ENCODE peak calls at places on chromosome 22, in nine cellular contexts. N is NB4, F is right atrium auricular region, M is fibroblast of mammary gland, D is H9, O is right lobe of liver, K is B cell, G is GM12864, Q is choroid plexus epithelial cell. L is an unnamed sample.

GRCh38 chr22:49747705-49748104 is 80.0 kb downstream of the BRD1 start:
- DNase-seq in N (no peak), F (no peak), M (no peak), D (no peak), O (no peak), K (no peak), G (no peak), Q (no peak), L (no peak)

GRCh38 chr22:17369553-17370035 is 334 bp downstream of the CECR2 start:
- DNase-seq in N (peak; percentile 66), F (no peak), M (no peak), D (peak; percentile 56), O (peak; percentile 72), K (no peak), G (no peak), Q (peak; percentile 38), L (peak; percentile 66)

GRCh38 chr22:31442768-31443489 is 43.5 kb downstream of the DRG1 start:
- DNase-seq in N (no peak), F (no peak), M (no peak), D (no peak), O (no peak), K (no peak), G (no peak), Q (no peak), L (no peak)

GRCh38 chr22:40588726-40589125 is 47.8 kb downstream of the MRTFA start:
- DNase-seq in N (peak; percentile 48), F (no peak), M (peak; percentile 64), D (no peak), O (no peak), K (no peak), G (no peak), Q (peak; percentile 90), L (no peak)

GRCh38 chr22:30920407-30920806 is 48.2 kb downstream of the MORC2 start:
- DNase-seq in N (peak; percentile 83), F (peak; percentile 83), M (peak; percentile 60), D (peak; percentile 75), O (peak; percentile 76), K (peak; percentile 84), G (peak; percentile 51), Q (peak; percentile 73), L (peak; percentile 84)

GRCh38 chr22:40031766-40032470 is 37.2 kb downstream of the FAM83F start:
- DNase-seq in N (peak; percentile 40), F (no peak), M (peak; percentile 79), D (no peak), O (no peak), K (no peak), G (no peak), Q (no peak), L (no peak)

GRCh38 chr22:49824936-49825335 is 2.7 kb downstream of the BRD1 start:
- DNase-seq in N (no peak), F (no peak), M (no peak), D (no peak), O (no peak), K (no peak), G (no peak), Q (no peak), L (no peak)

GRCh38 chr22:35838849-35839646 is 121.4 kb downstream of the APOL5 start:
- DNase-seq in N (peak; percentile 38), F (no peak), M (peak; percentile 82), D (no peak), O (no peak), K (no peak), G (no peak), Q (peak; percentile 84), L (no peak)

GRCh38 chr22:38069372-38070249 is 12.4 kb downstream of the PICK1 start:
- DNase-seq in N (peak; percentile 47), F (no peak), M (peak; percentile 26), D (no peak), O (peak; percentile 51), K (no peak), G (peak; percentile 13), Q (peak; percentile 69), L (no peak)

GRCh38 chr22:44741929-44742328 is 10.4 kb upstream of the ARHGAP8 start:
- DNase-seq in N (no peak), F (no peak), M (no peak), D (no peak), O (no peak), K (no peak), G (no peak), Q (no peak), L (no peak)

GRCh38 chr22:35835998-35836691 is 118.5 kb downstream of the APOL5 start:
- DNase-seq in N (no peak), F (peak; percentile 66), M (peak; percentile 96), D (peak; percentile 70), O (peak; percentile 60), K (no peak), G (no peak), Q (peak; percentile 74), L (no peak)

GRCh38 chr22:50712341-50713007 is 25.5 kb upstream of the ACR start:
- DNase-seq in N (no peak), F (no peak), M (no peak), D (no peak), O (no peak), K (no peak), G (no peak), Q (no peak), L (no peak)

GRCh38 chr22:17258015-17258827 is 39.0 kb upstream of the ADA2 start:
- DNase-seq in N (peak; percentile 90), F (no peak), M (no peak), D (peak; percentile 92), O (peak; percentile 57), K (peak; percentile 90), G (peak; percentile 97), Q (peak; percentile 41), L (peak; percentile 84)

GRCh38 chr22:48459859-48460823 is 1367.5 kb downstream of the BRD1 start:
- DNase-seq in N (no peak), F (no peak), M (no peak), D (no peak), O (no peak), K (no peak), G (no peak), Q (no peak), L (no peak)

GRCh38 chr22:38727530-38728451 is 22.0 kb downstream of the GTPBP1 start:
- DNase-seq in N (no peak), F (no peak), M (no peak), D (no peak), O (no peak), K (peak; percentile 32), G (no peak), Q (no peak), L (no peak)

DNA sequence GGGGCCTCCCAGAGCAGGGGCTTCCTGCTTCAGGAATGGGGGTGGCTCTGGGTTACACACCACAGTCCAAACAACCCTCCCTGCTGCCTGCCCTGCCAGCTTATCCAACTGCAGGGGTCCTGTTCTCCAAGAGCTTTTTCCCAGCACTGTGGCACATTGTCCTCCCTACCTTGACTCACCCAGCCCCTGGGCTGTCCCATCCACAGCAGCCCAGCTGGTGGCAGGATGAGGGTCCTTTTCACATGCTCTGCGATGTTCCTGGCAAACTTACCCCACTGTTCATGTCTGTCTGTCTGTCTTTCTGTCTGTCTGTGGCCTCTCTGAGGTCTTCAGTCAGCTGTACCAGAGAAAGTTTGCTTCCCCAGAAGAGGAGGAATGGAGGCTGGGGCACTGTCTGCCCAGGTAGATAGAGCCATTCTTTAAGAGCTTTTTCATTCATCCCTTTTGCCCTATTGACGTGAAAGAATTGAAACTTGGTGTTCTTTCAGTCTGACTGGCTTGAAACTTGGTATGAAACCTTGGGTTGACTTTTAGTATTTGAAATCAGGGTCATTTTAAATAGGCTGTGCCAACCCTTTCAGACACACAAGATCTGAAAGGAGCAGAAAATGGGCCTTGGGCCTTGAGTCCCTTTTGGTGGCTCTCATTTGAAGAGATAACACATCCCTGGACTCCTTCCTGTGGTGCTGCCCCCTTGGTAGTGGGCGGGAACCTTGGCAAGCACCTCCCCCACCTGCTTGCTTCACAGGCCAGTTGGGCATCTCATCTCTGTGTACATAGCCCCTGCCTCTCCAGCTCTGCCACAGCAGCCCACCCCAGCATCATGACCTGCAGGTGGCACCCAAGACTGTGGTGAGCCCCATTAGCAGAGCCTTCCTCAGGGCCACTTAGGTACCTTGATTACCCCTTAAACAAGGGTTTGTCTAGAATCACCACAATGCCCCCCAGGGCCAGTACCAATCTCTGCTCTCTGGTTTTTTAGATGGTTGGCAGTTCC is 74.6 kb upstream of the SUSD2 start:
- DNase-seq in N (peak; percentile 41), F (no peak), M (peak; percentile 14), D (peak; percentile 37), O (no peak), K (peak; percentile 56), G (peak; percentile 22), Q (peak; percentile 9), L (peak; percentile 45)
- TF ChIP-seq CTCF in N (peak; percentile 15), F (peak; percentile 46), M (peak; percentile 17), D (peak; percentile 29), O (no peak), K (peak; percentile 63), G (peak; percentile 41), Q (peak; percentile 31), L (no peak)

GRCh38 chr22:46827781-46828180 is 65.3 kb downstream of the TBC1D22A start:
- DNase-seq in N (no peak), F (no peak), M (no peak), D (no peak), O (no peak), K (no peak), G (no peak), Q (no peak), L (no peak)
- TF ChIP-seq CTCF in N (peak; percentile 3), F (no peak), M (no peak), D (no peak), O (no peak), K (no peak), G (no peak), Q (no peak), L (no peak)

GRCh38 chr22:43337946-43338345 is 5.2 kb downstream of the SCUBE1 start:
- DNase-seq in N (no peak), F (no peak), M (no peak), D (no peak), O (no peak), K (no peak), G (no peak), Q (no peak), L (no peak)

GRCh38 chr22:43337385-43337784 is 5.8 kb downstream of the SCUBE1 start:
- DNase-seq in N (no peak), F (no peak), M (no peak), D (no peak), O (peak; percentile 83), K (no peak), G (no peak), Q (no peak), L (no peak)

GRCh38 chr22:43342347-43343261 is 568 bp downstream of the SCUBE1 start:
- DNase-seq in N (no peak), F (no peak), M (no peak), D (no peak), O (no peak), K (no peak), G (no peak), Q (no peak), L (no peak)

GRCh38 chr22:43341565-43341964 is 1.6 kb downstream of the SCUBE1 start:
- DNase-seq in N (no peak), F (no peak), M (no peak), D (no peak), O (no peak), K (no peak), G (no peak), Q (no peak), L (no peak)

GRCh38 chr22:43338766-43339345 is 4.3 kb downstream of the SCUBE1 start:
- DNase-seq in N (no peak), F (no peak), M (no peak), D (no peak), O (no peak), K (no peak), G (no peak), Q (no peak), L (no peak)
- TF ChIP-seq CTCF in N (no peak), F (no peak), M (no peak), D (no peak), O (no peak), K (no peak), G (no peak), Q (no peak), L (no peak)

GRCh38 chr22:22144858-22145257 is 99.7 kb upstream of the VPREB1 start:
- DNase-seq in N (no peak), F (no peak), M (peak; percentile 3), D (no peak), O (no peak), K (no peak), G (no peak), Q (peak; percentile 44), L (no peak)
- TF ChIP-seq CTCF in N (no peak), F (no peak), M (no peak), D (peak; percentile 48), O (no peak), K (no peak), G (peak; percentile 1), Q (peak; percentile 49), L (no peak)

L was measured in GM13976.